ENCODE peak calls at places on chromosome 15, in four cellular contexts. One of them, this sample, is unnamed.

GRCh38 chr15:100721758-100722550 is 119.6 kb downstream of the ASB7 start:
- DNase-seq in dermis microvascular lymphatic vessel endothelial cell: peak
- DNase-seq in pulmonary artery endothelial cell: peak
- DNase-seq in stimulated activated CD8-positive, alpha-beta memory T cell treated with anti-CD3 and anti-CD28 coated beads, Interleukin-7, amount 100 ng/mL, for 4 hours: no peak
- DNase-seq in this sample: peak

GRCh38 chr15:71426792-71427191 is 311.5 kb downstream of the THSD4 start:
- DNase-seq in stimulated activated CD8-positive, alpha-beta memory T cell treated with anti-CD3 and anti-CD28 coated beads, Interleukin-7, amount 100 ng/mL, for 4 hours: no peak
- DNase-seq in pulmonary artery endothelial cell: no peak
- DNase-seq in dermis microvascular lymphatic vessel endothelial cell: no peak
- DNase-seq in this sample: no peak

GRCh38 chr15:78347586-78348543 is 7.7 kb downstream of the CRABP1 start:
- DNase-seq in stimulated activated CD8-positive, alpha-beta memory T cell treated with anti-CD3 and anti-CD28 coated beads, Interleukin-7, amount 100 ng/mL, for 4 hours: no peak
- DNase-seq in dermis microvascular lymphatic vessel endothelial cell: no peak
- DNase-seq in pulmonary artery endothelial cell: no peak
- DNase-seq in this sample: no peak

GRCh38 chr15:70058642-70059360 is 38.9 kb downstream of the TLE3 start:
- DNase-seq in dermis microvascular lymphatic vessel endothelial cell: no peak
- DNase-seq in pulmonary artery endothelial cell: no peak
- DNase-seq in stimulated activated CD8-positive, alpha-beta memory T cell treated with anti-CD3 and anti-CD28 coated beads, Interleukin-7, amount 100 ng/mL, for 4 hours: no peak
- DNase-seq in this sample: no peak

GRCh38 chr15:99390667-99391066 is 139.4 kb downstream of the LRRC28 start:
- DNase-seq in dermis microvascular lymphatic vessel endothelial cell: no peak
- DNase-seq in stimulated activated CD8-positive, alpha-beta memory T cell treated with anti-CD3 and anti-CD28 coated beads, Interleukin-7, amount 100 ng/mL, for 4 hours: no peak
- DNase-seq in pulmonary artery endothelial cell: no peak
- DNase-seq in this sample: no peak

GRCh38 chr15:41493205-41493901 is at the start of gene ITPKA:
- DNase-seq in pulmonary artery endothelial cell: no peak
- DNase-seq in dermis microvascular lymphatic vessel endothelial cell: peak
- DNase-seq in stimulated activated CD8-positive, alpha-beta memory T cell treated with anti-CD3 and anti-CD28 coated beads, Interleukin-7, amount 100 ng/mL, for 4 hours: peak
- DNase-seq in this sample: no peak

GRCh38 chr15:39835550-39835949 is 52.9 kb upstream of the FSIP1 start:
- DNase-seq in stimulated activated CD8-positive, alpha-beta memory T cell treated with anti-CD3 and anti-CD28 coated beads, Interleukin-7, amount 100 ng/mL, for 4 hours: no peak
- DNase-seq in dermis microvascular lymphatic vessel endothelial cell: peak
- DNase-seq in pulmonary artery endothelial cell: no peak
- DNase-seq in this sample: no peak

GRCh38 chr15:85397926-85398325 is 17.5 kb downstream of the AKAP13 start:
- DNase-seq in stimulated activated CD8-positive, alpha-beta memory T cell treated with anti-CD3 and anti-CD28 coated beads, Interleukin-7, amount 100 ng/mL, for 4 hours: no peak
- DNase-seq in pulmonary artery endothelial cell: no peak
- DNase-seq in dermis microvascular lymphatic vessel endothelial cell: no peak
- DNase-seq in this sample: no peak

GRCh38 chr15:93088981-93089854 is at the start of gene RGMA:
- DNase-seq in stimulated activated CD8-positive, alpha-beta memory T cell treated with anti-CD3 and anti-CD28 coated beads, Interleukin-7, amount 100 ng/mL, for 4 hours: no peak
- DNase-seq in pulmonary artery endothelial cell: no peak
- DNase-seq in dermis microvascular lymphatic vessel endothelial cell: no peak
- DNase-seq in this sample: no peak

GRCh38 chr15:67992834-67993233 is 61.3 kb upstream of the PIAS1 start:
- DNase-seq in dermis microvascular lymphatic vessel endothelial cell: no peak
- DNase-seq in stimulated activated CD8-positive, alpha-beta memory T cell treated with anti-CD3 and anti-CD28 coated beads, Interleukin-7, amount 100 ng/mL, for 4 hours: no peak
- DNase-seq in pulmonary artery endothelial cell: no peak
- DNase-seq in this sample: no peak

GRCh38 chr15:70244978-70245542 is 147.3 kb upstream of the TLE3 start:
- DNase-seq in dermis microvascular lymphatic vessel endothelial cell: no peak
- DNase-seq in stimulated activated CD8-positive, alpha-beta memory T cell treated with anti-CD3 and anti-CD28 coated beads, Interleukin-7, amount 100 ng/mL, for 4 hours: no peak
- DNase-seq in pulmonary artery endothelial cell: no peak
- DNase-seq in this sample: no peak

GRCh38 chr15:32908921-32909320 is 191.1 kb downstream of the GREM1 start:
- DNase-seq in stimulated activated CD8-positive, alpha-beta memory T cell treated with anti-CD3 and anti-CD28 coated beads, Interleukin-7, amount 100 ng/mL, for 4 hours: no peak
- DNase-seq in dermis microvascular lymphatic vessel endothelial cell: no peak
- DNase-seq in pulmonary artery endothelial cell: no peak
- DNase-seq in this sample: no peak

GRCh38 chr15:88255496-88256171 is 905 bp downstream of the NTRK3 start:
- DNase-seq in stimulated activated CD8-positive, alpha-beta memory T cell treated with anti-CD3 and anti-CD28 coated beads, Interleukin-7, amount 100 ng/mL, for 4 hours: no peak
- DNase-seq in dermis microvascular lymphatic vessel endothelial cell: peak
- DNase-seq in pulmonary artery endothelial cell: no peak
- DNase-seq in this sample: no peak

GRCh38 chr15:56496635-56497034 is 31.7 kb upstream of the MNS1 start:
- DNase-seq in stimulated activated CD8-positive, alpha-beta memory T cell treated with anti-CD3 and anti-CD28 coated beads, Interleukin-7, amount 100 ng/mL, for 4 hours: no peak
- DNase-seq in dermis microvascular lymphatic vessel endothelial cell: peak
- DNase-seq in pulmonary artery endothelial cell: peak
- DNase-seq in this sample: peak